ENCODE peak calls at places on chromosomes 3 and 15, in four cellular contexts. E, A, W and F are unnamed samples. For H3K4me1, the result is how much of the 10 kb centered on the place peaks cover.

GRCh38 chr3:67468511-67468910 is 185.9 kb downstream of the SUCLG2 start:
- DNase-seq in W (peak), E (no peak), A (no peak), F (no peak)

GRCh38 chr3:134373942-134374790 is at the start of gene AMOTL2:
- DNase-seq in A (peak), W (peak), E (peak), F (peak)

GRCh38 chr3:194301730-194302129 is 49.4 kb downstream of the CPN2 start:
- DNase-seq in E (no peak), W (no peak), A (no peak), F (no peak)

GRCh38 chr3:159620873-159621272 is 367.8 kb upstream of the IL12A start:
- DNase-seq in E (no peak), W (peak), A (no peak), F (peak)

GRCh38 chr3:123660900-123661299 is 76.0 kb upstream of the HACD2 start:
- DNase-seq in A (peak), E (peak), W (peak), F (peak)

GRCh38 chr15:28082891-28083688 is 16.0 kb downstream of the OCA2 start:
- DNase-seq in E (no peak), W (no peak), A (no peak), F (no peak)

GRCh38 chr15:89490550-89491315 is 5.7 kb downstream of the RHCG start:
- DNase-seq in E (no peak), A (no peak), W (no peak), F (no peak)

GRCh38 chr3:61847784-61848462 is 286.6 kb downstream of the PTPRG start:
- DNase-seq in E (peak), W (peak), A (peak), F (no peak)

GRCh38 chr3:11367116-11367781 is 95.1 kb downstream of the ATG7 start:
- DNase-seq in W (peak), A (no peak), E (no peak), F (no peak)

GRCh38 chr15:78680416-78681068 is 39.5 kb upstream of the CHRNB4 start:
- DNase-seq in E (no peak), W (no peak), A (no peak), F (no peak)

GRCh38 chr3:155497930-155498647 is 204.6 kb upstream of the STRIT1 start:
- DNase-seq in W (peak), A (no peak), E (no peak), F (peak)

GRCh38 chr3:38627956-38628355 is 21.5 kb downstream of the SCN5A start:
- DNase-seq in A (no peak), E (no peak), W (no peak), F (no peak)

GRCh38 chr3:149174901-149175300 is 45.5 kb downstream of the HPS3 start:
- DNase-seq in E (no peak), A (no peak), W (peak), F (no peak)

GRCh38 chr15:70248116-70249025 is 150.7 kb upstream of the TLE3 start:
- DNase-seq in E (no peak), W (no peak), A (no peak), F (no peak)

GRCh38 chr3:30688776-30689175 is 82.4 kb downstream of the TGFBR2 start:
- DNase-seq in E (no peak), W (peak), A (no peak), F (peak)

GRCh38 chr3:179037361-179037760 is 34.2 kb downstream of the ZMAT3 start:
- DNase-seq in W (peak), E (no peak), A (peak), F (peak)

GRCh38 chr3:87350367-87351199 is 74.2 kb upstream of the POU1F1 start:
- DNase-seq in W (peak), A (no peak), E (no peak), F (no peak)

GRCh38 chr15:101539930-101540329 is 50.4 kb upstream of the PCSK6 start:
- DNase-seq in A (no peak), W (no peak), E (no peak), F (no peak)

GRCh38 chr3:111895079-111895478 is 36.0 kb downstream of the PHLDB2 start:
- DNase-seq in A (no peak), W (peak), E (no peak), F (no peak)

DNA sequence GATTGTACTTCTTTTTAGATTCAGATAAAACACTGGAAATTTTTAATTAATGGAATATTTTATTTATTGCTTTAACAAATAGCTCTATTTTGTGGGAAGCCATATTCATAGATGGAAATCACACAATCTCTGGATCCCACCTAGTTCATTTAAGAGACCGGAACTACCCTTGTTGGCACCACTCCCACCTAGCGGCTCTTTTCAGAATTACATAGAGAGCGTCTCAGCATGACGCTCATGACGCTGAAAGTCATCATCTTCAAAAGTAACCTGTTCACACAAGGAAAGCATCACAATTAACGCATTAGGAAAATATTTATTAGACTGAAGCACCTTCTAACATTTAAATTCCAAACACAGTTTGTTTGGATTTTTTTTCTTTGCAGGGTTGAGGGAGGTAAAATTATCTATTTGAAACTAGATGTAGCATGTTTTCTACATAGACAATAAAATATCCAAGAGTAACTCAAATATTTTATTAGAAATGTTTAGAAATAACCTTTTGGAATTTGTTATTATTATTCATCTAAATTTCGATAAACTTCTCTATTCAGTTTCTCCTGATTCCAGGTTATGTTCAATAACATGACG is 214.9 kb upstream of the ARRDC4 start:
- DNase-seq in A (no peak), E (peak), W (no peak), F (peak)
- TF ChIP-seq CTCF in A (peak), E (no peak), W (no peak), F (peak)

DNA sequence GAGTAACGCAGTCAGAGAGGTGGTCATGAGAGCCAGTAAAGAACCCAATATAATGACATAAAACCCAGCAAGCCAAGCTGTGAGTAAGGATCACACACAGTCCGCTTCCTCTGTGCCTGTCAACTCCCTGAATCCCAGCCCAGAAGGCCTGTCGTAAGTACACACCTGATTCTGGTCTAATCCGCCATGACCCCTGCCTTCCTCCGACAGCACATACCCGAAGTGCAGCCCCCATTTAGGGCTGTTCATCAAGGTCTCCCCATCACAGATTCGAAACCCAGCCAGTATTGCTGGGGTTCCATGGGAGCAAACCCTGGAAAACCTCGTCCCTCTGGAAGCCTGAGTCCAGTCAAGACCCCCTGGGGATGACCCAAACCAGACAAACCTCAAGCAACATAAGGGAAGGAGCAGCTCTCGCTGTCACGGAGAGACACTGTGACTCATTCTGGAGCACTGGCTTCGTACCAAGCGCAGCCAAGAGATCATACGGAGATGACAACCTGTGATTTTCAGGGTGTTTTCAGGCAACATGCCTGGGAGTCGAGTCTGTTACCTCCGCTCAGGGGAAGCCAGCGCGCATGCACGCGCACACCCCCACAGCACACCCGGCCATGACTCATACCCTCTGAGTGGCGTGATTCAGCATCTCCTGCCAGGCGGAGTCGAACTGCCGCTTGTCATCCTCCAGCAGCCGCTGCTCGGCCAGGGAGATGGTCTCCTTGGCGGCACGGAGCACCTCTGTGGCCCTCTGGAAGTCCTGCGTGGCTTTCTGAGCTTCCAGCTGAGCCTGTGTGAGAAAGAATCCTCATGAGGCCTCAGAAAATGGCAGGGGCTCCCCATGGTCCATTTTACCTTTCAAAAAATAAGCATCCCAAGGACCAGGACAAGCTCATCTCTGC is 63.0 kb downstream of the SH3BP5 start:
- DNase-seq in E (peak), W (peak), A (peak), F (peak)
- H3K4me1 ChIP-seq in E (half or more), W (under half), A (under half), F (under half)

DNA sequence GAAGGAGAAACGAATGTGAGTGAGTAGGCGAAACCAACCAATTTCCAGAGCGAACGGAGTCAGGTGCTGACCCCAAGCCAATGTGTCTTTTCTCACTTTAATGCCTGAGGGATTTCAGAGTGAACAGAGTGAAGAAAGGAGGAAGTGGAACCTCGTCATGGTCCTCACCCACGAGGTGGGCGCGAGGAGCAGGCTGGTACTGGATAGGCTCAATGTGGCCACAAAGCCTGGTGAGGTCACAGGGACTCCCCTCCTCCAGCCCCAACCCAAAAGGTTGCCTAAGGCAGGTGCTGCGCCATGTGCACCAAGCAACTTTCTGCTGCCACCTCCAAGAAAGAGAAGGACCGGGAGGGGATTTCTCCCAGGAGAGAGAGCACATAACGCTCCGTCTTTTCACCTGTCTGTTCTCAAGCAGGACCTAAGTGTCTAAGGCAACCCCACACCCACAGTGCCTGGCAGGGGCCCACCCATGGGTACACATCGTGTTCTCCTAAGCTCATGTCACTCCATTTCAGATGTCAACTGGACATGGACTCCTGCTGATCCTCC is 3.8 kb downstream of the NRROS start:
- DNase-seq in E (no peak), A (no peak), W (no peak), F (no peak)
- H3K27ac ChIP-seq in E (no peak), A (no peak), W (no peak), F (no peak)

DNA sequence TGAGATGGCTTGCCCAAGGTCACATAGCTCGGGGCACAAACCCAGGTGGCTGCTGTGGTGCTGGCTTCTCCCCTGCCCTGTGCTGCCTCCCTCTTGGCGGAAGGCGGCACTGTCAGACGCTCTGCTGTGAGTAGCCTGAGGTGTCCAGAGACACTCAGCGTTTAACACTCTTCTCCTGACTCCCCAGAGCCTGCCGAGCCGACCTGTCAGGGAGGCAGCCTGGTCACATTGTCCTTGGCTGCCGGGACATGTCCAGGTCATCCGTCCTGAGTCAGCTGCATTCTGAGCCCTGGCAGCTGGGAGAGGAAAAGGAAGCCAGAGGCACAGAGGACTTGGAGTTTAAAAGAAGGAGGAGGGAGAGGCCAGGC is 4.7 kb downstream of the LMAN1L start:
- DNase-seq in W (peak), A (no peak), E (no peak), F (peak)
- TF ChIP-seq CTCF in W (no peak), A (no peak), E (no peak), F (peak)

GRCh38 chr15:58491151-58491473 is 59.3 kb downstream of the LIPC start:
- DNase-seq in W (no peak), E (no peak), A (no peak), F (no peak)

GRCh38 chr15:58490405-58491150 is 58.8 kb downstream of the LIPC start:
- DNase-seq in A (no peak), E (no peak), W (no peak), F (no peak)

GRCh38 chr15:58491499-58492202 is 59.9 kb downstream of the LIPC start:
- DNase-seq in W (no peak), E (no peak), A (no peak), F (no peak)

GRCh38 chr15:58489289-58489688 is 57.5 kb downstream of the LIPC start:
- DNase-seq in W (no peak), E (no peak), A (no peak), F (no peak)

GRCh38 chr15:58489693-58490404 is 58.1 kb downstream of the LIPC start:
- DNase-seq in E (no peak), W (no peak), A (no peak), F (no peak)
- H3K4me1 ChIP-seq in E (under half), W (under half), A (under half), F (under half)